ENCODE peak calls at places on chromosomes 11 and 22, in ten cellular contexts. P, Q, T, Z, D, E, G, L, S and J are unnamed samples.

GRCh38 chr22:20247010-20247505 is 21.1 kb downstream of the RTN4R start:
- DNase-seq in T (no peak), D (no peak), Q (no peak), L (no peak), Z (no peak), P (no peak), E (no peak), G (no peak), S (no peak), J (no peak)

GRCh38 chr11:122601131-122602125 is 54.1 kb upstream of the UBASH3B start:
- DNase-seq in L (no peak), E (no peak), P (no peak), Q (no peak), S (no peak), T (peak; percentile 74), G (no peak), Z (peak; percentile 31), D (no peak), J (peak; percentile 41)

GRCh38 chr22:29031236-29031982 is 30.2 kb downstream of the C22orf31 start:
- DNase-seq in P (peak; percentile 70), D (peak; percentile 60), Q (peak; percentile 74), L (peak; percentile 63), T (peak; percentile 95), G (no peak), E (peak; percentile 62), Z (peak; percentile 79), S (no peak), J (peak; percentile 65)

GRCh38 chr11:2515401-2516275 is 70.8 kb downstream of the KCNQ1 start:
- DNase-seq in G (no peak), T (no peak), E (peak; percentile 12), Q (no peak), S (no peak), Z (peak; percentile 14), L (peak; percentile 25), D (no peak), P (peak; percentile 42), J (peak; percentile 7)

GRCh38 chr11:2860636-2861035 is 24.9 kb downstream of the CDKN1C start:
- DNase-seq in T (peak; percentile 52), G (no peak), D (peak; percentile 46), S (peak; percentile 9), L (no peak), E (no peak), Q (no peak), Z (no peak), P (no peak), J (no peak)

GRCh38 chr11:12377824-12378593 is 638 bp downstream of the PARVA start:
- DNase-seq in G (no peak), P (peak; percentile 76), S (no peak), T (peak; percentile 79), L (peak; percentile 87), E (peak; percentile 73), Q (peak; percentile 89), D (peak; percentile 77), Z (peak; percentile 71), J (peak; percentile 76)

GRCh38 chr22:19614546-19614884 is 90.3 kb upstream of the CLDN5 start:
- DNase-seq in L (no peak), Q (no peak), D (no peak), S (no peak), Z (no peak), T (no peak), P (no peak), G (no peak), E (no peak), J (no peak)

GRCh38 chr11:102410382-102410784 is 42.2 kb downstream of the TMEM123 start:
- DNase-seq in E (no peak), L (no peak), G (no peak), S (no peak), Z (no peak), D (no peak), P (no peak), Q (no peak), T (peak; percentile 42), J (no peak)

GRCh38 chr11:114280696-114281095 is 15.5 kb upstream of the NNMT start:
- DNase-seq in S (peak; percentile 27), Z (peak; percentile 38), G (no peak), P (peak; percentile 73), Q (peak; percentile 92), E (peak; percentile 45), D (peak; percentile 17), L (peak; percentile 78), T (peak; percentile 81), J (peak; percentile 67)

GRCh38 chr11:15976433-15977045 is 379.8 kb downstream of the SOX6 start:
- DNase-seq in Q (no peak), L (no peak), E (no peak), P (no peak), S (no peak), G (no peak), T (no peak), Z (no peak), D (no peak), J (no peak)

GRCh38 chr11:12173111-12173510 is 62.7 kb downstream of the MICAL2 start:
- DNase-seq in Q (no peak), E (no peak), T (no peak), P (no peak), Z (no peak), L (no peak), D (no peak), S (no peak), G (no peak), J (no peak)

GRCh38 chr11:93614111-93614784 is 47.2 kb upstream of the CEP295 start:
- DNase-seq in G (no peak), Z (no peak), L (no peak), S (peak; percentile 36), D (no peak), P (no peak), Q (peak; percentile 47), E (no peak), T (no peak), J (no peak)

GRCh38 chr11:130400793-130401483 is 27.5 kb downstream of the ADAMTS8 start:
- DNase-seq in Z (no peak), E (no peak), T (peak; percentile 64), P (no peak), S (no peak), D (no peak), Q (no peak), G (no peak), L (no peak), J (no peak)

GRCh38 chr11:76240666-76241065 is 34.4 kb upstream of the WNT11 start:
- DNase-seq in E (no peak), P (no peak), D (no peak), T (no peak), S (no peak), Q (no peak), Z (no peak), G (no peak), L (peak; percentile 34), J (no peak)

GRCh38 chr11:1412377-1413095 is 22.8 kb downstream of the BRSK2 start:
- DNase-seq in S (no peak), G (no peak), D (no peak), E (no peak), L (no peak), Q (no peak), Z (no peak), P (no peak), T (no peak), J (no peak)
- TF ChIP-seq CTCF in S (no peak), G (no peak), D (no peak), E (no peak), L (no peak), Q (no peak), Z (no peak), P (no peak), T (no peak), J (no peak)

GRCh38 chr11:126751242-126751641 is 249.3 kb downstream of the KIRREL3 start:
- DNase-seq in L (no peak), E (no peak), S (no peak), Q (no peak), G (no peak), Z (no peak), P (no peak), T (peak; percentile 15), D (no peak), J (no peak)

GRCh38 chr11:126746443-126746842 is 254.1 kb downstream of the KIRREL3 start:
- DNase-seq in P (no peak), Q (no peak), T (no peak), S (no peak), L (no peak), E (no peak), Z (no peak), D (no peak), G (no peak), J (no peak)

GRCh38 chr11:126744699-126745098 is 255.9 kb downstream of the KIRREL3 start:
- DNase-seq in L (no peak), S (no peak), T (no peak), E (no peak), Q (no peak), P (no peak), Z (no peak), D (no peak), G (no peak), J (no peak)

GRCh38 chr11:126748097-126748756 is 252.3 kb downstream of the KIRREL3 start:
- DNase-seq in P (no peak), D (no peak), E (no peak), T (no peak), L (peak; percentile 51), G (no peak), Z (no peak), S (no peak), Q (no peak), J (no peak)

DNA sequence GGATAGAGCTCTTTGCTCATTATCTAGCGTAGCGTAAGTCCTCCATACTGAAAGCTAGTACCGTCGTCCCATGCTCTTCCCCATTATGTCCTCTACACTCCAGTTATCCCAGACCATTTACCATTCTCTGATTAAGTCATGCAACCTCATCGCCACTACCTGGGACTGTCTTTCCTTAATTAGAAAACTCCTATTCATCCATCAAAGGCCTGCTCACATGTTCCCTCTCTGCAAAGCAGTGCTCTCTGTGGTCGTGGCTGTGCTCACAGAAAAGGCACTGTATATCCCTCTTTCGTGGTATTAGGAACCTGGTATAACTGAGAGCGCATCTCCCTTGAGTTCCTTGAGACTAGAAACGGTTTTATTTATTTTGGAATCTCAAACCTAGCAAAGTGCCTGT is 253.3 kb downstream of the KIRREL3 start:
- DNase-seq in S (no peak), T (no peak), L (no peak), D (no peak), G (no peak), E (no peak), Z (no peak), Q (no peak), P (no peak), J (no peak)
- H3K4me1 ChIP-seq in S (no peaks in the 10 kb centered on the region), T (peaks cover 2% of the 10 kb centered on the region), L (no peaks in the 10 kb centered on the region), D (no peaks in the 10 kb centered on the region), G (no peaks in the 10 kb centered on the region), E (no peaks in the 10 kb centered on the region), Z (no peaks in the 10 kb centered on the region), Q (no peaks in the 10 kb centered on the region), P (no peaks in the 10 kb centered on the region), J (no peaks in the 10 kb centered on the region)

GRCh38 chr11:14306481-14306880 is 52.5 kb downstream of the RRAS2 start:
- DNase-seq in D (no peak), L (no peak), Q (peak; percentile 45), G (no peak), E (no peak), Z (no peak), S (no peak), T (no peak), P (no peak), J (no peak)
- TF ChIP-seq CTCF in D (no peak), L (no peak), Q (peak; percentile 60), G (no peak), E (no peak), Z (no peak), S (peak; percentile 10), T (no peak), P (no peak), J (no peak)

DNA sequence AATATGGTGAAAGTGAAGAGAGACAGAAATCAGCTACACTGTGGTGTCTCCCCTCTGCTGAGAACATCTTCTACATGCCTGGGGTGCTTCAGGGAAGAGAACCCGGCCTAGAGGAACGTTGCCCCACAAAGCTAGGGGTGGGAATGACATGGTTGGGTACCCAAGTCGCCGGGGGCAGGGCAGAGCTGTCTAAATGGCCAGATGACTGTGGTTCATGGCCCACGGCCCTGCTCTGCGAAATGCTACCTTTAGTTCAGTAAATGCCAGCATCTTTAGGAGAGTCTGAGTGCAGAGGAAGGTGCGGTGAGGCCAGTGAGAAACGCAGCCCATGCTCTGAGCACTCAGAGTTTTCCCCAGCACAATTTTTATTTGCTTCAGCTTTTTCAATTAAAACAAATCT is 12.8 kb downstream of the BRD1 start:
- DNase-seq in G (no peak), Z (no peak), L (peak; percentile 20), Q (no peak), P (peak; percentile 26), D (no peak), S (no peak), T (no peak), E (no peak), J (no peak)
- H3K4me1 ChIP-seq in G (peaks cover 14% of the 10 kb centered on the region), Z (peaks cover 34% of the 10 kb centered on the region), L (peaks cover 25% of the 10 kb centered on the region), Q (no peaks in the 10 kb centered on the region), P (peaks cover 29% of the 10 kb centered on the region), D (peaks cover 3% of the 10 kb centered on the region), S (no peaks in the 10 kb centered on the region), T (peaks cover 4% of the 10 kb centered on the region), E (peaks cover 17% of the 10 kb centered on the region), J (no peaks in the 10 kb centered on the region)